ENCODE peak calls at places on chromosomes 3 and 15, in four cellular contexts. One of them, this sample, is unnamed.

GRCh38 chr3:110234831-110235230 is 836.8 kb upstream of the NECTIN3 start:
- DNase-seq in cardiac muscle cell: peak; percentile 19
- DNase-seq in adrenal gland: no peak
- DNase-seq in fibroblast of the aortic adventitia: peak; percentile 1
- DNase-seq in this sample: no peak

GRCh38 chr3:116524455-116524854 is 79.2 kb upstream of the LSAMP start:
- DNase-seq in cardiac muscle cell: no peak
- DNase-seq in adrenal gland: no peak
- DNase-seq in fibroblast of the aortic adventitia: no peak
- DNase-seq in this sample: no peak

GRCh38 chr3:38602576-38603250 is 46.8 kb downstream of the SCN5A start:
- DNase-seq in cardiac muscle cell: no peak
- DNase-seq in adrenal gland: no peak
- DNase-seq in fibroblast of the aortic adventitia: no peak
- DNase-seq in this sample: no peak

GRCh38 chr3:152466784-152467183 is 198.1 kb downstream of the MBNL1 start:
- DNase-seq in cardiac muscle cell: peak; percentile 75
- DNase-seq in adrenal gland: no peak
- DNase-seq in fibroblast of the aortic adventitia: peak; percentile 76
- DNase-seq in this sample: no peak

GRCh38 chr3:106124818-106125217 is 256.0 kb upstream of the CBLB start:
- DNase-seq in cardiac muscle cell: no peak
- DNase-seq in adrenal gland: no peak
- DNase-seq in fibroblast of the aortic adventitia: no peak
- DNase-seq in this sample: no peak

GRCh38 chr3:56988874-56989433 is 71.5 kb upstream of the SPATA12 start:
- DNase-seq in cardiac muscle cell: peak; percentile 93
- DNase-seq in adrenal gland: peak; percentile 81
- DNase-seq in fibroblast of the aortic adventitia: peak; percentile 93
- DNase-seq in this sample: peak; percentile 70

GRCh38 chr3:56688191-56688590 is 5.1 kb upstream of the TASOR start:
- DNase-seq in cardiac muscle cell: no peak
- DNase-seq in adrenal gland: no peak
- DNase-seq in fibroblast of the aortic adventitia: no peak
- DNase-seq in this sample: no peak

GRCh38 chr3:169044341-169045113 is 619.0 kb downstream of the MECOM start:
- DNase-seq in cardiac muscle cell: peak; percentile 49
- DNase-seq in adrenal gland: no peak
- DNase-seq in fibroblast of the aortic adventitia: peak; percentile 77
- DNase-seq in this sample: no peak

GRCh38 chr15:95106781-95107180 is 875.4 kb downstream of the MCTP2 start:
- DNase-seq in cardiac muscle cell: no peak
- DNase-seq in adrenal gland: no peak
- DNase-seq in fibroblast of the aortic adventitia: no peak
- DNase-seq in this sample: no peak

GRCh38 chr3:156643729-156644389 is 30.5 kb upstream of the TIPARP start:
- DNase-seq in cardiac muscle cell: peak; percentile 57
- DNase-seq in adrenal gland: no peak
- DNase-seq in fibroblast of the aortic adventitia: no peak
- DNase-seq in this sample: no peak

GRCh38 chr3:134242649-134243637 is 7.7 kb downstream of the RYK start:
- DNase-seq in cardiac muscle cell: peak; percentile 86
- DNase-seq in adrenal gland: no peak
- DNase-seq in fibroblast of the aortic adventitia: peak; percentile 88
- DNase-seq in this sample: no peak

GRCh38 chr3:74127261-74127660 is 487.2 kb downstream of the CNTN3 start:
- DNase-seq in cardiac muscle cell: no peak
- DNase-seq in adrenal gland: no peak
- DNase-seq in fibroblast of the aortic adventitia: no peak
- DNase-seq in this sample: no peak

GRCh38 chr3:191070762-191071365 is 128.2 kb upstream of the OSTN start:
- DNase-seq in cardiac muscle cell: peak; percentile 66
- DNase-seq in adrenal gland: no peak
- DNase-seq in fibroblast of the aortic adventitia: peak; percentile 35
- DNase-seq in this sample: no peak

GRCh38 chr3:135784557-135784956 is 181.0 kb upstream of the PPP2R3A start:
- DNase-seq in cardiac muscle cell: no peak
- DNase-seq in adrenal gland: no peak
- DNase-seq in fibroblast of the aortic adventitia: no peak
- DNase-seq in this sample: no peak

GRCh38 chr3:25683410-25683809 is 18.7 kb upstream of the TOP2B start:
- DNase-seq in cardiac muscle cell: no peak
- DNase-seq in adrenal gland: no peak
- DNase-seq in fibroblast of the aortic adventitia: no peak
- DNase-seq in this sample: no peak

GRCh38 chr3:37519661-37520060 is 342.0 kb upstream of the CTDSPL start:
- DNase-seq in cardiac muscle cell: no peak
- DNase-seq in adrenal gland: no peak
- DNase-seq in fibroblast of the aortic adventitia: no peak
- DNase-seq in this sample: peak; percentile 27

GRCh38 chr3:11508346-11509174 is 135.2 kb downstream of the VGLL4 start:
- DNase-seq in cardiac muscle cell: no peak
- DNase-seq in adrenal gland: no peak
- DNase-seq in fibroblast of the aortic adventitia: no peak
- DNase-seq in this sample: no peak

GRCh38 chr3:11510001-11510760 is 133.5 kb downstream of the VGLL4 start:
- DNase-seq in cardiac muscle cell: peak; percentile 45
- DNase-seq in adrenal gland: no peak
- DNase-seq in fibroblast of the aortic adventitia: no peak
- DNase-seq in this sample: peak; percentile 37

GRCh38 chr3:11507719-11508118 is 136.0 kb downstream of the VGLL4 start:
- DNase-seq in cardiac muscle cell: no peak
- DNase-seq in adrenal gland: no peak
- DNase-seq in fibroblast of the aortic adventitia: no peak
- DNase-seq in this sample: no peak

GRCh38 chr3:11513817-11514135 is 129.9 kb downstream of the VGLL4 start:
- DNase-seq in cardiac muscle cell: no peak
- DNase-seq in adrenal gland: no peak
- DNase-seq in fibroblast of the aortic adventitia: peak; percentile 27
- DNase-seq in this sample: no peak

GRCh38 chr3:11509175-11510000 is 134.3 kb downstream of the VGLL4 start:
- DNase-seq in cardiac muscle cell: peak; percentile 95
- DNase-seq in adrenal gland: peak; percentile 79
- DNase-seq in fibroblast of the aortic adventitia: peak; percentile 96
- DNase-seq in this sample: peak; percentile 70
- TF ChIP-seq CTCF in cardiac muscle cell: peak; percentile 26
- TF ChIP-seq CTCF in adrenal gland: no peak
- TF ChIP-seq CTCF in fibroblast of the aortic adventitia: peak; percentile 37
- TF ChIP-seq CTCF in this sample: peak; percentile 44

GRCh38 chr15:28998511-28998910 is 112.7 kb downstream of the APBA2 start:
- DNase-seq in cardiac muscle cell: peak; percentile 18
- DNase-seq in adrenal gland: no peak
- DNase-seq in fibroblast of the aortic adventitia: no peak
- DNase-seq in this sample: no peak
- TF ChIP-seq CTCF in cardiac muscle cell: no peak
- TF ChIP-seq CTCF in adrenal gland: no peak
- TF ChIP-seq CTCF in fibroblast of the aortic adventitia: no peak
- TF ChIP-seq CTCF in this sample: no peak

DNA sequence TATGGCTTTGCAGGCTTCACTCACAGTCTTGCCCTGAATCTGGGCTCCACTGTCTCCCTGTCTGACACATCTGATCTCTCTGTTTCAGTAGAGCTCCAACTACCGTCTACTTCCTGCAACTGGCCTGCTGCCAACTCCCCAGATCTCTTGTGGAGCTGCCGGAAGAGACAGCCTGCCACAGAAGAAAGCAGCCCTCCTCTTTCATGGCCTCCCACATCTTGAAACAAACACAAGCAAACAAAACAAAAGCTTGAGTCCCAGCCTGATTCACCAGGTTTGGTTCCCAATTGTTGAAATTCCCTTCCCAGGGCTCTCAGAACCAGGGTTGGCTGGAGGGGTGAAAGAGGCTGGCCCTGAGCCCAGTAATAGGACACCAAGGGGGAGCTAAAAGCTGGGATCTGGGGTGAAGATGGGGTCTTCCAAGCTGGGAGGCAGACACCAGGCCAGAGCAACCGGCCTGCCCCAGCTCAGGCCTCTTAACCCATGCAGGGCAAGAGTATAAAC is 55.3 kb upstream of the CA12 start:
- DNase-seq in cardiac muscle cell: peak; percentile 89
- DNase-seq in adrenal gland: peak; percentile 79
- DNase-seq in fibroblast of the aortic adventitia: peak; percentile 77
- DNase-seq in this sample: peak; percentile 86
- TF ChIP-seq CTCF in cardiac muscle cell: no peak
- TF ChIP-seq CTCF in adrenal gland: no peak
- TF ChIP-seq CTCF in fibroblast of the aortic adventitia: no peak
- TF ChIP-seq CTCF in this sample: no peak

GRCh38 chr15:99425666-99426301 is 140.0 kb upstream of the MEF2A start:
- DNase-seq in cardiac muscle cell: peak; percentile 50
- DNase-seq in adrenal gland: peak; percentile 13
- DNase-seq in fibroblast of the aortic adventitia: no peak
- DNase-seq in this sample: peak; percentile 28
- TF ChIP-seq CTCF in cardiac muscle cell: peak; percentile 40
- TF ChIP-seq CTCF in adrenal gland: no peak
- TF ChIP-seq CTCF in fibroblast of the aortic adventitia: peak; percentile 12
- TF ChIP-seq CTCF in this sample: peak; percentile 38

GRCh38 chr3:141998674-141999290 is 122.3 kb downstream of the ATP1B3 start:
- DNase-seq in cardiac muscle cell: peak; percentile 40
- DNase-seq in adrenal gland: no peak
- DNase-seq in fibroblast of the aortic adventitia: peak; percentile 42
- DNase-seq in this sample: no peak
- TF ChIP-seq CTCF in cardiac muscle cell: peak; percentile 40
- TF ChIP-seq CTCF in adrenal gland: peak; percentile 36
- TF ChIP-seq CTCF in fibroblast of the aortic adventitia: peak; percentile 32
- TF ChIP-seq CTCF in this sample: peak; percentile 39

DNA sequence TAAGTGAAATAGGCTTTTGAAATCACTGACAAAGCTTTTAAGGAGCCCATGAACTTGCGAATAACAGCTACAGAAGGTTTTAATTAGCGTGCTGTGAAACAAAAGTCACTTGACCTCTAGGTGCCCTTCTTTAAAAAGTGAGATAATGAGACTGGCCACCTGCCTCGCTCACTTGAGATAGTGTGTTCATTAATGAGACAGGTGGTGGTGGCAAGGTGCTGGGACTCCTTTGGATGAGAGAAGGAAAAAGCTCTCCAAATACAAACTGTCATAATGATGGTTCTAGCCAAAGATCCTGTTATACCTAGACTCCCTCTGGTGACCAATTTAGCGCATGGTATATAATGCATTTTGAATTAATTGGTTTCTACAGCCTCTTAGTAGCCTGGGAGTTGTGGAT is 22.7 kb upstream of the IREB2 start:
- DNase-seq in cardiac muscle cell: peak; percentile 47
- DNase-seq in adrenal gland: no peak
- DNase-seq in fibroblast of the aortic adventitia: peak; percentile 52
- DNase-seq in this sample: no peak
- TF ChIP-seq CTCF in cardiac muscle cell: peak; percentile 46
- TF ChIP-seq CTCF in adrenal gland: no peak
- TF ChIP-seq CTCF in fibroblast of the aortic adventitia: peak; percentile 45
- TF ChIP-seq CTCF in this sample: peak; percentile 35

GRCh38 chr3:8500966-8501365 is 657 bp upstream of the LMCD1 start:
- DNase-seq in cardiac muscle cell: no peak
- DNase-seq in adrenal gland: no peak
- DNase-seq in fibroblast of the aortic adventitia: no peak
- DNase-seq in this sample: no peak

GRCh38 chr3:8499181-8499611 is 2.4 kb upstream of the LMCD1 start:
- DNase-seq in cardiac muscle cell: peak; percentile 57
- DNase-seq in adrenal gland: no peak
- DNase-seq in fibroblast of the aortic adventitia: no peak
- DNase-seq in this sample: no peak

GRCh38 chr3:8503461-8503860 is 1.8 kb downstream of the LMCD1 start:
- DNase-seq in cardiac muscle cell: no peak
- DNase-seq in adrenal gland: no peak
- DNase-seq in fibroblast of the aortic adventitia: no peak
- DNase-seq in this sample: no peak

GRCh38 chr3:8500208-8500961 is 1.2 kb upstream of the LMCD1 start:
- DNase-seq in cardiac muscle cell: peak; percentile 71
- DNase-seq in adrenal gland: no peak
- DNase-seq in fibroblast of the aortic adventitia: peak; percentile 71
- DNase-seq in this sample: no peak

DNA sequence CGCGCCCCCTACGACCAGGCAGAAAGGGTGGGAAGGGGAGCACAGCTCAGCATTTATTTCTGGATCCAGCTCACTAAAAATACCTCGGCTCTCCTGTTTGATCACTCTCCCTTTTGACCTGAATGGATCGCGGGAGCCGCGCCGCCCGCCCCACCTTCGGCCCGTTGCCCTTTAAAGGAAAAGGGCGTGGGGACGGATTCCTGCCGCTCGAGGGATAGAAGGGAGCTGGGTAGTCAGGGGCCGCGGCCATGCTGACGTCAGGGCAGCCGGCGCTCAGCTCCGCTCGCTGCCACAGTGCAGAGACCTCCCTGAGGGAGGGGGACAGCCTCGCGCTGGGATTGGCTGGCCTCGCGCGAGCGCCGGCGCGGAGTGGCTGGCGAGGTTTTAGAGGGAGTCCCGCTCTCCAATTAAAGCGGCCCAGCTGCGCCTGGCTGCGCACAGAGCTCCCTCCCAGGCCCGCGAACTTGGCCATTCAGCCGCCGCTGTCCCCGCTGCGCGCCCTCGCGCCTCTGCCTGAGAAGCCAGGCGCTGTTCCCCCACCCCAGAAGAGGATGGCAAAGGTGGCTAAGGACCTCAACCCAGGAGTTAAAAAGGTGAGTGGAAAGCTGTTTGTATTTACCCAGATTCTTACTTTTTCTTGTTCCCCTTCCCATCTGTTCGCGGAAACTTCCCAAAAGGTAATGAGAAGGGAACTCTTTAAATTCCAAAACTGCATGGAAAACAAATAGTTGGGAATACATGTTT is at the start of gene LMCD1:
- DNase-seq in cardiac muscle cell: peak; percentile 98
- DNase-seq in adrenal gland: peak; percentile 96
- DNase-seq in fibroblast of the aortic adventitia: peak; percentile 94
- DNase-seq in this sample: peak; percentile 96
- TF ChIP-seq CTCF in cardiac muscle cell: peak; percentile 18
- TF ChIP-seq CTCF in adrenal gland: peak; percentile 8
- TF ChIP-seq CTCF in fibroblast of the aortic adventitia: peak; percentile 51
- TF ChIP-seq CTCF in this sample: peak; percentile 64

GRCh38 chr3:51384730-51385473 is at the start of gene MANF:
- DNase-seq in cardiac muscle cell: peak; percentile 99
- DNase-seq in adrenal gland: peak; percentile 98
- DNase-seq in fibroblast of the aortic adventitia: peak; percentile 96
- DNase-seq in this sample: peak; percentile 98
- TF ChIP-seq CTCF in cardiac muscle cell: no peak
- TF ChIP-seq CTCF in adrenal gland: no peak
- TF ChIP-seq CTCF in fibroblast of the aortic adventitia: no peak
- TF ChIP-seq CTCF in this sample: peak; percentile 32

This sample was measured in left ventricle myocardium inferior.